ENCODE peak calls at places on chromosomes 3 and 15, in ten cellular contexts. One of them, this sample, is unnamed.

GRCh38 chr3:53286727-53287412 is 31.0 kb upstream of the TKT start:
- DNase-seq in fibroblast of villous mesenchyme: peak
- DNase-seq in globus pallidus: peak
- DNase-seq in B cell: no peak
- DNase-seq in stimulated activated CD4-positive, alpha-beta T cell treated with anti-CD3 and anti-CD28 coated beads, TNF-alpha, amount 100 ng/mL, for 4 hours: no peak
- DNase-seq in fibroblast of mammary gland: peak
- DNase-seq in AG08395: no peak
- DNase-seq in AG09309: no peak
- DNase-seq in cardiac fibroblast: peak
- DNase-seq in GM10248: no peak
- DNase-seq in this sample: no peak

GRCh38 chr3:142923694-142924093 is 34.8 kb upstream of the PCOLCE2 start:
- DNase-seq in GM10248: no peak
- DNase-seq in AG08395: no peak
- DNase-seq in cardiac fibroblast: no peak
- DNase-seq in fibroblast of mammary gland: no peak
- DNase-seq in AG09309: no peak
- DNase-seq in B cell: no peak
- DNase-seq in globus pallidus: no peak
- DNase-seq in stimulated activated CD4-positive, alpha-beta T cell treated with anti-CD3 and anti-CD28 coated beads, TNF-alpha, amount 100 ng/mL, for 4 hours: no peak
- DNase-seq in fibroblast of villous mesenchyme: no peak
- DNase-seq in this sample: no peak

GRCh38 chr3:139358857-139359562 is 15.2 kb downstream of the MRPS22 start:
- DNase-seq in AG09309: no peak
- DNase-seq in fibroblast of villous mesenchyme: no peak
- DNase-seq in B cell: no peak
- DNase-seq in cardiac fibroblast: no peak
- DNase-seq in fibroblast of mammary gland: no peak
- DNase-seq in GM10248: no peak
- DNase-seq in AG08395: no peak
- DNase-seq in stimulated activated CD4-positive, alpha-beta T cell treated with anti-CD3 and anti-CD28 coated beads, TNF-alpha, amount 100 ng/mL, for 4 hours: no peak
- DNase-seq in globus pallidus: peak
- DNase-seq in this sample: no peak

GRCh38 chr3:55434789-55435188 is 52.3 kb downstream of the WNT5A start:
- DNase-seq in AG09309: no peak
- DNase-seq in globus pallidus: no peak
- DNase-seq in B cell: no peak
- DNase-seq in AG08395: no peak
- DNase-seq in fibroblast of mammary gland: peak
- DNase-seq in fibroblast of villous mesenchyme: peak
- DNase-seq in stimulated activated CD4-positive, alpha-beta T cell treated with anti-CD3 and anti-CD28 coated beads, TNF-alpha, amount 100 ng/mL, for 4 hours: no peak
- DNase-seq in cardiac fibroblast: peak
- DNase-seq in GM10248: peak
- DNase-seq in this sample: peak

GRCh38 chr3:172303941-172304558 is 144.2 kb downstream of the GHSR start:
- DNase-seq in B cell: no peak
- DNase-seq in globus pallidus: no peak
- DNase-seq in GM10248: no peak
- DNase-seq in fibroblast of mammary gland: no peak
- DNase-seq in AG09309: no peak
- DNase-seq in fibroblast of villous mesenchyme: no peak
- DNase-seq in AG08395: no peak
- DNase-seq in cardiac fibroblast: no peak
- DNase-seq in stimulated activated CD4-positive, alpha-beta T cell treated with anti-CD3 and anti-CD28 coated beads, TNF-alpha, amount 100 ng/mL, for 4 hours: no peak
- DNase-seq in this sample: no peak

GRCh38 chr3:28575748-28576589 is 227.3 kb upstream of the AZI2 start:
- DNase-seq in cardiac fibroblast: peak
- DNase-seq in AG08395: peak
- DNase-seq in fibroblast of mammary gland: no peak
- DNase-seq in B cell: no peak
- DNase-seq in globus pallidus: peak
- DNase-seq in GM10248: peak
- DNase-seq in fibroblast of villous mesenchyme: no peak
- DNase-seq in AG09309: no peak
- DNase-seq in stimulated activated CD4-positive, alpha-beta T cell treated with anti-CD3 and anti-CD28 coated beads, TNF-alpha, amount 100 ng/mL, for 4 hours: no peak
- DNase-seq in this sample: peak

GRCh38 chr3:49357466-49358216 is 512 bp downstream of the GPX1 start:
- DNase-seq in B cell: peak
- DNase-seq in AG09309: peak
- DNase-seq in GM10248: no peak
- DNase-seq in stimulated activated CD4-positive, alpha-beta T cell treated with anti-CD3 and anti-CD28 coated beads, TNF-alpha, amount 100 ng/mL, for 4 hours: peak
- DNase-seq in fibroblast of mammary gland: peak
- DNase-seq in globus pallidus: no peak
- DNase-seq in fibroblast of villous mesenchyme: peak
- DNase-seq in cardiac fibroblast: peak
- DNase-seq in AG08395: peak
- DNase-seq in this sample: peak

GRCh38 chr3:183253961-183254815 is 1.1 kb downstream of the B3GNT5 start:
- DNase-seq in B cell: peak
- DNase-seq in AG09309: no peak
- DNase-seq in cardiac fibroblast: no peak
- DNase-seq in fibroblast of mammary gland: no peak
- DNase-seq in globus pallidus: no peak
- DNase-seq in fibroblast of villous mesenchyme: peak
- DNase-seq in stimulated activated CD4-positive, alpha-beta T cell treated with anti-CD3 and anti-CD28 coated beads, TNF-alpha, amount 100 ng/mL, for 4 hours: peak
- DNase-seq in AG08395: no peak
- DNase-seq in GM10248: peak
- DNase-seq in this sample: peak

GRCh38 chr3:195595778-195596531 is 12.2 kb upstream of the APOD start:
- DNase-seq in cardiac fibroblast: no peak
- DNase-seq in GM10248: no peak
- DNase-seq in stimulated activated CD4-positive, alpha-beta T cell treated with anti-CD3 and anti-CD28 coated beads, TNF-alpha, amount 100 ng/mL, for 4 hours: no peak
- DNase-seq in AG08395: no peak
- DNase-seq in fibroblast of villous mesenchyme: no peak
- DNase-seq in AG09309: no peak
- DNase-seq in fibroblast of mammary gland: no peak
- DNase-seq in globus pallidus: no peak
- DNase-seq in B cell: no peak
- DNase-seq in this sample: no peak

GRCh38 chr3:120622870-120623718 is 27.0 kb downstream of the NDUFB4 start:
- DNase-seq in B cell: no peak
- DNase-seq in AG09309: peak
- DNase-seq in AG08395: no peak
- DNase-seq in cardiac fibroblast: peak
- DNase-seq in GM10248: no peak
- DNase-seq in fibroblast of villous mesenchyme: peak
- DNase-seq in fibroblast of mammary gland: peak
- DNase-seq in globus pallidus: no peak
- DNase-seq in stimulated activated CD4-positive, alpha-beta T cell treated with anti-CD3 and anti-CD28 coated beads, TNF-alpha, amount 100 ng/mL, for 4 hours: no peak
- DNase-seq in this sample: no peak

GRCh38 chr15:79372428-79372827 is 59.7 kb upstream of the MINAR1 start:
- DNase-seq in B cell: no peak
- DNase-seq in AG08395: no peak
- DNase-seq in cardiac fibroblast: no peak
- DNase-seq in globus pallidus: no peak
- DNase-seq in AG09309: no peak
- DNase-seq in fibroblast of villous mesenchyme: no peak
- DNase-seq in stimulated activated CD4-positive, alpha-beta T cell treated with anti-CD3 and anti-CD28 coated beads, TNF-alpha, amount 100 ng/mL, for 4 hours: no peak
- DNase-seq in GM10248: no peak
- DNase-seq in fibroblast of mammary gland: no peak
- DNase-seq in this sample: no peak

This sample was measured in GM13976.